ENCODE peak calls at places on chromosomes 2 and 18, in seven cellular contexts. Y, V, U, P, B, A and K are unnamed samples.

GRCh38 chr2:85131116-85131515 is 2.1 kb upstream of the TCF7L1 start:
- DNase-seq in Y (no peak), V (no peak), U (peak), P (peak), B (no peak), A (peak), K (no peak)

GRCh38 chr18:75068682-75069435 is 140.1 kb downstream of the PTGR3 start:
- DNase-seq in Y (no peak), V (no peak), U (no peak), P (no peak), B (no peak), A (no peak), K (no peak)

GRCh38 chr2:58194451-58194850 is 46.7 kb downstream of the FANCL start:
- DNase-seq in Y (no peak), V (no peak), U (no peak), P (no peak), B (no peak), A (no peak), K (no peak)

GRCh38 chr2:7899241-7899640 is 782.6 kb upstream of the ID2 start:
- DNase-seq in Y (no peak), V (no peak), U (no peak), P (no peak), B (no peak), A (no peak), K (no peak)

GRCh38 chr2:241217320-241218031 is 29.0 kb downstream of the ANO7 start:
- DNase-seq in Y (peak), V (no peak), U (peak), P (peak), B (no peak), A (peak), K (peak)

GRCh38 chr2:168355110-168355509 is 101.0 kb upstream of the CERS6 start:
- DNase-seq in Y (no peak), V (no peak), U (no peak), P (no peak), B (no peak), A (no peak), K (no peak)

GRCh38 chr2:190579058-190579410 is 44.5 kb upstream of the NEMP2 start:
- DNase-seq in Y (no peak), V (no peak), U (no peak), P (no peak), B (no peak), A (no peak), K (no peak)

GRCh38 chr2:178473373-178473772 is 5.0 kb downstream of the FKBP7 start:
- DNase-seq in Y (no peak), V (no peak), U (no peak), P (no peak), B (no peak), A (no peak), K (no peak)

GRCh38 chr2:9095690-9096089 is 92.2 kb upstream of the MBOAT2 start:
- DNase-seq in Y (peak), V (no peak), U (peak), P (no peak), B (no peak), A (peak), K (no peak)

GRCh38 chr2:144523606-144524131 is 3.8 kb upstream of the ZEB2 start:
- DNase-seq in Y (no peak), V (no peak), U (peak), P (peak), B (no peak), A (peak), K (no peak)

GRCh38 chr2:188853307-188853706 is 120.9 kb upstream of the COL3A1 start:
- DNase-seq in Y (peak), V (peak), U (no peak), P (no peak), B (no peak), A (no peak), K (no peak)

GRCh38 chr18:45218436-45218835 is 396.8 kb upstream of the SLC14A2 start:
- DNase-seq in Y (no peak), V (no peak), U (no peak), P (no peak), B (no peak), A (no peak), K (no peak)

GRCh38 chr18:9743200-9744016 is 35.3 kb downstream of the RAB31 start:
- DNase-seq in Y (peak), V (peak), U (peak), P (peak), B (peak), A (no peak), K (peak)

GRCh38 chr2:85705680-85706039 is 11.5 kb downstream of the GNLY start:
- DNase-seq in Y (peak), V (peak), U (no peak), P (peak), B (no peak), A (no peak), K (peak)

GRCh38 chr2:165238295-165238694 is 919 bp upstream of the SCN2A start:
- DNase-seq in Y (no peak), V (no peak), U (no peak), P (peak), B (no peak), A (no peak), K (no peak)